ENCODE peak calls at places on chromosomes 3 and 15, in seven cellular contexts. R is T-helper 1 cell; V is G401; T is COR-L47; H is lower lobe of right lung; F is stimulated activated naive CD4-positive, alpha-beta T cell treated with Interleukin-2 at 50 U/mL for 16 hours; X is T-helper 2 cell. J is an unnamed sample.

GRCh38 chr3:181549266-181549665 is 162.5 kb upstream of the SOX2 start:
- DNase-seq in R (no peak), V (no peak), T (no peak), H (no peak), F (no peak), X (no peak), J (no peak)

GRCh38 chr15:68022061-68022460 is 32.1 kb upstream of the PIAS1 start:
- DNase-seq in R (no peak), V (peak), T (no peak), H (peak), F (no peak), X (no peak), J (no peak)

GRCh38 chr3:71064976-71065763 is 518.4 kb downstream of the FOXP1 start:
- DNase-seq in R (peak), V (no peak), T (peak), H (peak), F (peak), X (peak), J (no peak)

GRCh38 chr15:77168211-77168610 is 97.3 kb upstream of the TSPAN3 start:
- DNase-seq in R (no peak), V (no peak), T (no peak), H (no peak), F (no peak), X (no peak), J (no peak)

GRCh38 chr3:3177861-3178497 is 1.5 kb downstream of the CRBN start:
- DNase-seq in R (no peak), V (no peak), T (no peak), H (no peak), F (no peak), X (no peak), J (no peak)

GRCh38 chr15:97615114-97615513 is 345.4 kb upstream of the ARRDC4 start:
- DNase-seq in R (no peak), V (no peak), T (no peak), H (no peak), F (no peak), X (no peak), J (no peak)

GRCh38 chr3:129070086-129070875 is 9.7 kb downstream of the GP9 start:
- DNase-seq in R (no peak), V (no peak), T (no peak), H (no peak), F (no peak), X (no peak), J (no peak)

GRCh38 chr3:62119139-62119538 is 254.2 kb downstream of the FEZF2 start:
- DNase-seq in R (no peak), V (no peak), T (no peak), H (no peak), F (no peak), X (no peak), J (no peak)

GRCh38 chr15:94230886-94231727 is at the start of gene MCTP2:
- DNase-seq in R (peak), V (no peak), T (peak), H (peak), F (peak), X (peak), J (no peak)

GRCh38 chr3:5301671-5302297 is 114.3 kb downstream of the EDEM1 start:
- DNase-seq in R (no peak), V (no peak), T (no peak), H (no peak), F (no peak), X (no peak), J (no peak)

GRCh38 chr3:99482191-99482590 is 156.2 kb upstream of the COL8A1 start:
- DNase-seq in R (no peak), V (no peak), T (no peak), H (no peak), F (no peak), X (no peak), J (no peak)

GRCh38 chr3:177337548-177338331 is 140.5 kb upstream of the TBL1XR1 start:
- DNase-seq in R (no peak), V (no peak), T (no peak), H (no peak), F (peak), X (peak), J (peak)

GRCh38 chr3:129557737-129558037 is 14.7 kb downstream of the H1-8 start:
- DNase-seq in R (no peak), V (no peak), T (no peak), H (no peak), F (no peak), X (no peak), J (no peak)

GRCh38 chr3:194785315-194785714 is 99.6 kb downstream of the FAM43A start:
- DNase-seq in R (no peak), V (no peak), T (no peak), H (no peak), F (no peak), X (no peak), J (no peak)

GRCh38 chr15:44662478-44663409 is 718 bp downstream of the SPG11 start:
- DNase-seq in R (peak), V (peak), T (peak), H (peak), F (peak), X (peak), J (peak)

GRCh38 chr3:152205097-152205593 is 63.6 kb upstream of the MBNL1 start:
- DNase-seq in R (no peak), V (no peak), T (no peak), H (no peak), F (no peak), X (no peak), J (no peak)

GRCh38 chr3:100072328-100073048 is 41.8 kb downstream of the FILIP1L start:
- DNase-seq in R (no peak), V (no peak), T (no peak), H (no peak), F (no peak), X (no peak), J (no peak)

GRCh38 chr3:152026033-152026556 is 152.7 kb downstream of the SUCNR1 start:
- DNase-seq in R (no peak), V (no peak), T (no peak), H (no peak), F (no peak), X (no peak), J (no peak)

GRCh38 chr3:172332256-172333041 is 115.8 kb downstream of the GHSR start:
- DNase-seq in R (peak), V (peak), T (peak), H (peak), F (peak), X (no peak), J (no peak)

GRCh38 chr3:112261742-112262141 is 32.3 kb downstream of the SLC9C1 start:
- DNase-seq in R (no peak), V (no peak), T (no peak), H (no peak), F (no peak), X (no peak), J (no peak)

GRCh38 chr3:134694445-134694844 is 43.6 kb upstream of the KY start:
- DNase-seq in R (no peak), V (peak), T (no peak), H (no peak), F (no peak), X (no peak), J (no peak)

GRCh38 chr3:39933986-39934693 is 124.7 kb downstream of the MYRIP start:
- DNase-seq in R (no peak), V (peak), T (no peak), H (no peak), F (no peak), X (no peak), J (no peak)

GRCh38 chr15:37638139-37638538 is 296.3 kb upstream of the TMCO5A start:
- DNase-seq in R (no peak), V (no peak), T (no peak), H (no peak), F (no peak), X (no peak), J (no peak)

GRCh38 chr15:63048986-63049665 is 6.6 kb downstream of the TPM1 start:
- DNase-seq in R (peak), V (peak), T (peak), H (peak), F (no peak), X (peak), J (no peak)

GRCh38 chr15:84804005-84804803 is 13.0 kb upstream of the ALPK3 start:
- DNase-seq in R (no peak), V (peak), T (no peak), H (no peak), F (no peak), X (no peak), J (no peak)

GRCh38 chr3:12465826-12466225 is 18.5 kb upstream of the TSEN2 start:
- DNase-seq in R (no peak), V (no peak), T (no peak), H (no peak), F (no peak), X (no peak), J (no peak)

GRCh38 chr15:59042041-59042440 is 54.6 kb downstream of the RNF111 start:
- DNase-seq in R (no peak), V (no peak), T (no peak), H (no peak), F (no peak), X (no peak), J (no peak)

GRCh38 chr3:134603480-134603879 is 47.3 kb downstream of the KY start:
- DNase-seq in R (no peak), V (no peak), T (no peak), H (no peak), F (no peak), X (no peak), J (no peak)

GRCh38 chr3:110995461-110996226 is 76.0 kb upstream of the NECTIN3 start:
- DNase-seq in R (no peak), V (no peak), T (no peak), H (no peak), F (no peak), X (no peak), J (no peak)

GRCh38 chr3:153855772-153856171 is 265.4 kb upstream of the ARHGEF26 start:
- DNase-seq in R (no peak), V (no peak), T (no peak), H (no peak), F (no peak), X (no peak), J (no peak)

GRCh38 chr15:56341201-56341600 is 24.0 kb upstream of the TEX9 start:
- DNase-seq in R (no peak), V (no peak), T (no peak), H (no peak), F (no peak), X (no peak), J (no peak)

GRCh38 chr15:100207053-100207452 is 134.7 kb downstream of the ADAMTS17 start:
- DNase-seq in R (no peak), V (no peak), T (no peak), H (no peak), F (no peak), X (no peak), J (no peak)

GRCh38 chr15:83158393-83158792 is 49.2 kb downstream of the HDGFL3 start:
- DNase-seq in R (no peak), V (no peak), T (no peak), H (no peak), F (no peak), X (no peak), J (no peak)

GRCh38 chr3:120773932-120774331 is 31.4 kb downstream of the GTF2E1 start:
- DNase-seq in R (no peak), V (no peak), T (no peak), H (no peak), F (no peak), X (no peak), J (no peak)

GRCh38 chr3:30531017-30531570 is 75.3 kb upstream of the TGFBR2 start:
- DNase-seq in R (no peak), V (no peak), T (no peak), H (no peak), F (no peak), X (no peak), J (no peak)